ENCODE peak calls at places on chromosomes 4 and X, in ten cellular contexts. N is NCI-H146; C is posterior vena cava; S is D341Med; G is HT1080; U is activated CD8-positive, alpha-beta memory T cell treated with anti-CD3 and anti-CD28 coated beads for 24 hours; F is hippocampal formation; I is EL; Y is HCT116; M is left cardiac atrium. J is an unnamed sample.
A peak's percentile ranks its signal among the peaks of the same experiment; 100 is the strongest.

GRCh38 chr4:32824321-32824720 is 2104.2 kb downstream of the PCDH7 start:
- DNase-seq in N (no peak), C (no peak), S (no peak), G (peak; percentile 31), U (no peak), F (no peak), I (peak; percentile 0), Y (no peak), M (no peak), J (no peak)

GRCh38 chrX:91414710-91415109 is 19.9 kb upstream of the PABPC5 start:
- DNase-seq in N (no peak), C (no peak), S (no peak), G (no peak), U (no peak), F (no peak), I (no peak), Y (no peak), M (no peak), J (no peak)

GRCh38 chrX:3697701-3698279 is 15.7 kb downstream of the PRKX start:
- DNase-seq in N (peak; percentile 73), C (no peak), S (peak; percentile 40), G (peak; percentile 57), U (no peak), F (peak; percentile 22), I (peak; percentile 20), Y (no peak), M (peak; percentile 44), J (no peak)

GRCh38 chr4:92658318-92658717 is 354.6 kb downstream of the GRID2 start:
- DNase-seq in N (no peak), C (no peak), S (no peak), G (no peak), U (no peak), F (no peak), I (no peak), Y (no peak), M (no peak), J (no peak)

GRCh38 chrX:57227691-57228090 is 58.8 kb upstream of the FAAH2 start:
- DNase-seq in N (no peak), C (no peak), S (no peak), G (peak; percentile 64), U (no peak), F (no peak), I (no peak), Y (no peak), M (no peak), J (no peak)

GRCh38 chr4:2515835-2516550 is 20.5 kb upstream of the FAM193A start:
- DNase-seq in N (no peak), C (no peak), S (no peak), G (no peak), U (no peak), F (no peak), I (no peak), Y (no peak), M (peak; percentile 55), J (no peak)

GRCh38 chr4:138181288-138181687 is 60.9 kb downstream of the SLC7A11 start:
- DNase-seq in N (no peak), C (no peak), S (no peak), G (no peak), U (no peak), F (peak; percentile 20), I (no peak), Y (no peak), M (peak; percentile 45), J (no peak)

GRCh38 chrX:138709886-138710285 is 1.6 kb downstream of the FGF13 start:
- DNase-seq in N (no peak), C (no peak), S (no peak), G (no peak), U (no peak), F (no peak), I (no peak), Y (no peak), M (no peak), J (no peak)

GRCh38 chr4:2807571-2807970 is 14.7 kb downstream of the SH3BP2 start:
- DNase-seq in N (no peak), C (no peak), S (no peak), G (no peak), U (no peak), F (no peak), I (no peak), Y (no peak), M (no peak), J (no peak)

GRCh38 chr4:14958436-14958835 is 43.8 kb upstream of the CPEB2 start:
- DNase-seq in N (no peak), C (no peak), S (no peak), G (no peak), U (no peak), F (no peak), I (no peak), Y (no peak), M (no peak), J (no peak)

GRCh38 chr4:28886934-28887333 is 1833.2 kb upstream of the PCDH7 start:
- DNase-seq in N (no peak), C (no peak), S (no peak), G (peak; percentile 34), U (no peak), F (no peak), I (peak; percentile 63), Y (no peak), M (no peak), J (no peak)

GRCh38 chr4:6556263-6556662 is 18.7 kb upstream of the MAN2B2 start:
- DNase-seq in N (no peak), C (no peak), S (no peak), G (no peak), U (no peak), F (no peak), I (no peak), Y (no peak), M (no peak), J (no peak)

GRCh38 chr4:108556588-108557200 is 63.7 kb upstream of the RPL34 start:
- DNase-seq in N (no peak), C (no peak), S (no peak), G (no peak), U (no peak), F (no peak), I (no peak), Y (no peak), M (no peak), J (no peak)

GRCh38 chr4:53116959-53117358 is 248.9 kb downstream of the SCFD2 start:
- DNase-seq in N (no peak), C (no peak), S (no peak), G (no peak), U (no peak), F (no peak), I (no peak), Y (no peak), M (no peak), J (no peak)

GRCh38 chr4:99821918-99822503 is 5.4 kb downstream of the DAPP1 start:
- DNase-seq in N (no peak), C (no peak), S (no peak), G (no peak), U (no peak), F (no peak), I (no peak), Y (no peak), M (no peak), J (no peak)

GRCh38 chr4:6706173-6706572 is 3.5 kb downstream of the MRFAP1L1 start:
- DNase-seq in N (no peak), C (no peak), S (no peak), G (no peak), U (no peak), F (no peak), I (no peak), Y (no peak), M (no peak), J (no peak)

GRCh38 chr4:42570221-42570620 is 86.7 kb downstream of the ATP8A1 start:
- DNase-seq in N (no peak), C (no peak), S (peak; percentile 25), G (no peak), U (no peak), F (peak; percentile 65), I (no peak), Y (no peak), M (peak; percentile 69), J (no peak)

GRCh38 chr4:123676550-123677229 is 280.1 kb downstream of the SPRY1 start:
- DNase-seq in N (no peak), C (no peak), S (no peak), G (no peak), U (no peak), F (no peak), I (no peak), Y (no peak), M (no peak), J (no peak)

GRCh38 chr4:38563703-38564490 is 100.1 kb upstream of the KLF3 start:
- DNase-seq in N (no peak), C (no peak), S (no peak), G (no peak), U (no peak), F (peak; percentile 72), I (no peak), Y (no peak), M (no peak), J (no peak)

GRCh38 chr4:182380701-182381295 is 137.6 kb downstream of the TENM3 start:
- DNase-seq in N (no peak), C (no peak), S (no peak), G (no peak), U (no peak), F (no peak), I (no peak), Y (no peak), M (no peak), J (no peak)

GRCh38 chr4:186787536-186787935 is 63.9 kb upstream of the FAT1 start:
- DNase-seq in N (no peak), C (no peak), S (no peak), G (no peak), U (no peak), F (no peak), I (no peak), Y (no peak), M (no peak), J (no peak)

GRCh38 chr4:143399113-143399949 is 62.7 kb downstream of the GAB1 start:
- DNase-seq in N (peak; percentile 6), C (no peak), S (peak; percentile 44), G (peak; percentile 51), U (no peak), F (peak; percentile 68), I (peak; percentile 44), Y (peak; percentile 50), M (no peak), J (no peak)

GRCh38 chr4:5710962-5711478 is at the start of gene EVC:
- DNase-seq in N (peak; percentile 51), C (peak; percentile 91), S (peak; percentile 72), G (peak; percentile 72), U (no peak), F (no peak), I (peak; percentile 85), Y (no peak), M (peak; percentile 87), J (no peak)

GRCh38 chrX:45740291-45740690 is 539.6 kb upstream of the DIPK2B start:
- DNase-seq in N (no peak), C (no peak), S (no peak), G (no peak), U (no peak), F (no peak), I (no peak), Y (no peak), M (no peak), J (no peak)

GRCh38 chr4:145488310-145488709 is 6.7 kb downstream of the SMAD1 start:
- DNase-seq in N (no peak), C (no peak), S (no peak), G (no peak), U (no peak), F (no peak), I (no peak), Y (no peak), M (no peak), J (no peak)

GRCh38 chr4:74794341-74794801 is at the start of gene BTC:
- DNase-seq in N (peak; percentile 33), C (peak; percentile 72), S (peak; percentile 71), G (peak; percentile 52), U (no peak), F (no peak), I (peak; percentile 18), Y (peak; percentile 43), M (peak; percentile 23), J (no peak)

GRCh38 chrX:120235284-120235683 is 15.3 kb upstream of the ZBTB33 start:
- DNase-seq in N (no peak), C (no peak), S (no peak), G (no peak), U (no peak), F (no peak), I (no peak), Y (no peak), M (no peak), J (no peak)

GRCh38 chr4:109562457-109563237 is 2.6 kb downstream of the MCUB start:
- DNase-seq in N (peak; percentile 11), C (no peak), S (no peak), G (no peak), U (no peak), F (no peak), I (no peak), Y (no peak), M (no peak), J (no peak)

J was measured in glomerular endothelial cell.